ENCODE peak calls at places on chromosomes 4 and X, in five cellular contexts. P is RWPE2; T is left ventricle myocardium inferior; B is CD8-positive, alpha-beta memory T cell; H is colonic mucosa. K is an unnamed sample.
A peak's percentile ranks its signal among the peaks of the same experiment; 100 is the strongest.

GRCh38 chr4:79913581-79913980 is 159.4 kb downstream of the ANTXR2 start:
- DNase-seq in P (no peak), T (no peak), B (no peak), H (no peak), K (no peak)

GRCh38 chrX:69556094-69557011 is 52.2 kb downstream of the NALF2 start:
- DNase-seq in P (no peak), T (no peak), B (no peak), H (no peak), K (no peak)

GRCh38 chr4:76809594-76810305 is 88.2 kb downstream of the SOWAHB start:
- DNase-seq in P (no peak), T (no peak), B (no peak), H (no peak), K (no peak)

GRCh38 chr4:177699365-177700213 is 257.4 kb upstream of the AGA start:
- DNase-seq in P (no peak), T (no peak), B (no peak), H (no peak), K (no peak)

GRCh38 chr4:79757580-79757979 is 315.4 kb downstream of the ANTXR2 start:
- DNase-seq in P (no peak), T (no peak), B (no peak), H (no peak), K (no peak)

GRCh38 chr4:140047017-140047640 is 106.9 kb downstream of the MAML3 start:
- DNase-seq in P (no peak), T (peak; percentile 66), B (no peak), H (no peak), K (no peak)

GRCh38 chrX:55488559-55489314 is 911 bp downstream of the USP51 start:
- DNase-seq in P (no peak), T (peak; percentile 66), B (peak; percentile 69), H (peak; percentile 60), K (peak; percentile 78)

GRCh38 chrX:130082244-130083106 is 27.8 kb downstream of the ELF4 start:
- DNase-seq in P (no peak), T (peak; percentile 29), B (peak; percentile 77), H (no peak), K (peak; percentile 91)

GRCh38 chrX:139094671-139095592 is 383.4 kb upstream of the FGF13 start:
- DNase-seq in P (no peak), T (no peak), B (no peak), H (no peak), K (no peak)

GRCh38 chrX:104270916-104271512 is 16.3 kb upstream of the ESX1 start:
- DNase-seq in P (no peak), T (peak; percentile 31), B (no peak), H (peak; percentile 39), K (peak; percentile 15)

GRCh38 chrX:150032742-150033141 is 94.5 kb upstream of the EOLA2 start:
- DNase-seq in P (no peak), T (no peak), B (no peak), H (no peak), K (no peak)

GRCh38 chrX:750812-751211 is 120.2 kb downstream of the SHOX start:
- DNase-seq in P (no peak), T (no peak), B (no peak), H (no peak), K (no peak)

GRCh38 chr4:6308890-6309643 is 39.4 kb downstream of the WFS1 start:
- DNase-seq in P (no peak), T (no peak), B (peak; percentile 26), H (no peak), K (no peak)

GRCh38 chr4:2393353-2394270 is 24.8 kb downstream of the ZFYVE28 start:
- DNase-seq in P (peak; percentile 54), T (no peak), B (no peak), H (peak; percentile 50), K (no peak)

GRCh38 chrX:134908235-134908834 is 82.5 kb upstream of the SMIM10 start:
- DNase-seq in P (no peak), T (no peak), B (no peak), H (no peak), K (peak; percentile 11)

GRCh38 chrX:133248177-133248576 is 30.0 kb upstream of the TFDP3 start:
- DNase-seq in P (no peak), T (no peak), B (no peak), H (no peak), K (no peak)

GRCh38 chrX:25600776-25601175 is 537.4 kb upstream of the MAGEB18 start:
- DNase-seq in P (no peak), T (no peak), B (no peak), H (no peak), K (no peak)

GRCh38 chr4:81207793-81208192 is 7.2 kb downstream of the PRKG2 start:
- DNase-seq in P (no peak), T (no peak), B (no peak), H (no peak), K (no peak)

GRCh38 chr4:38804654-38805295 is at the start of gene TLR1:
- DNase-seq in P (no peak), T (no peak), B (peak; percentile 47), H (no peak), K (no peak)

GRCh38 chr4:7725951-7726350 is 213.7 kb downstream of the AFAP1 start:
- DNase-seq in P (no peak), T (no peak), B (no peak), H (no peak), K (no peak)

GRCh38 chrX:110851780-110852179 is 56.2 kb upstream of the CHRDL1 start:
- DNase-seq in P (no peak), T (no peak), B (no peak), H (no peak), K (no peak)

GRCh38 chrX:56026816-56027215 is 205.3 kb upstream of the KLF8 start:
- DNase-seq in P (no peak), T (no peak), B (no peak), H (no peak), K (no peak)

GRCh38 chrX:84047339-84047738 is 140.7 kb downstream of the RPS6KA6 start:
- DNase-seq in P (peak; percentile 18), T (no peak), B (no peak), H (no peak), K (no peak)

GRCh38 chrX:30875957-30876356 is 13.1 kb downstream of the TAB3 start:
- DNase-seq in P (peak; percentile 57), T (no peak), B (no peak), H (no peak), K (no peak)

GRCh38 chr4:680565-680930 is 6.2 kb downstream of the MYL5 start:
- DNase-seq in P (peak; percentile 61), T (no peak), B (no peak), H (no peak), K (no peak)

GRCh38 chr4:73653695-73654106 is 33.5 kb upstream of the RASSF6 start:
- DNase-seq in P (no peak), T (no peak), B (no peak), H (peak; percentile 39), K (peak; percentile 80)

GRCh38 chrX:149527705-149528104 is 13.1 kb upstream of the EOLA1 start:
- DNase-seq in P (no peak), T (no peak), B (peak; percentile 36), H (no peak), K (peak; percentile 40)

GRCh38 chr4:177008071-177008835 is 215.5 kb upstream of the VEGFC start:
- DNase-seq in P (no peak), T (no peak), B (no peak), H (no peak), K (no peak)

GRCh38 chr4:107115185-107115847 is 79.2 kb upstream of the DKK2 start:
- DNase-seq in P (no peak), T (no peak), B (no peak), H (no peak), K (no peak)

GRCh38 chr4:55382515-55383003 is 13.2 kb upstream of the TMEM165 start:
- DNase-seq in P (no peak), T (no peak), B (no peak), H (no peak), K (no peak)

GRCh38 chrX:7202206-7202605 is 54.3 kb upstream of the PUDP start:
- DNase-seq in P (no peak), T (no peak), B (no peak), H (no peak), K (no peak)

GRCh38 chr4:33890841-33891240 is 2353.5 kb downstream of the ARAP2 start:
- DNase-seq in P (no peak), T (no peak), B (no peak), H (no peak), K (no peak)

GRCh38 chr4:2337896-2338295 is 76.0 kb upstream of the MXD4 start:
- DNase-seq in P (no peak), T (no peak), B (no peak), H (no peak), K (no peak)

GRCh38 chr4:48071171-48071570 is 54.6 kb downstream of the NIPAL1 start:
- DNase-seq in P (no peak), T (no peak), B (no peak), H (no peak), K (no peak)

GRCh38 chrX:9188117-9188516 is 154.2 kb upstream of the FAM9B start:
- DNase-seq in P (no peak), T (no peak), B (no peak), H (no peak), K (no peak)

GRCh38 chrX:11349661-11350337 is 56.6 kb downstream of the AMELX start:
- DNase-seq in P (no peak), T (no peak), B (no peak), H (no peak), K (no peak)

GRCh38 chrX:25202827-25203226 is 187.1 kb upstream of the ARX start:
- DNase-seq in P (no peak), T (no peak), B (no peak), H (no peak), K (no peak)

GRCh38 chr4:122142687-122143086 is 9.4 kb upstream of the BLTP1 start:
- DNase-seq in P (no peak), T (no peak), B (no peak), H (no peak), K (no peak)
- H3K27ac ChIP-seq in P (no peak overlapping the region), T (no peak overlapping the region), B (no peak overlapping the region), H (no peak overlapping the region), K (no peak overlapping the region)

GRCh38 chr4:171979461-171979860 is 166.3 kb downstream of the GALNTL6 start:
- DNase-seq in P (no peak), T (no peak), B (no peak), H (no peak), K (no peak)
- H3K27ac ChIP-seq in P (no peak overlapping the region), T (no peak overlapping the region), B (no peak overlapping the region), H (no peak overlapping the region), K (no peak overlapping the region)

DNA sequence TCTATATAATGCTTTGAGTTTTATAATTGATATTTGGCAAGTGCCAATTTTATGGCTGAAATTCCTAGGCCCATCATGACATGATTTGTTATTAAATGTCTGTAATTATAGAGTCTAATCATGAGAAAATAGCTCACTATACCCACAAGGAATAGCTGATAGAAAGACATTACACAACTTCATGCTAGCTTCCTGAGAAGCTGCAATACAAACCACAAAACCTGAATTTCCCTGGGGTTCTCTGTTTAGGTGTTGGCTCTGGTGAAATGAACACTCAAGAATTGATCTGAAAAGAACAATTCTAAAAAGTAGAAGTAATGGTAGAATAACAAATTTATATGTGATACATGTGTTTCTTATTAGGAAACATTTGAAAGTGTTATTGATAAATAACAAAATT is 169.6 kb downstream of the GASK1B start:
- DNase-seq in P (no peak), T (no peak), B (no peak), H (no peak), K (no peak)
- H3K27ac ChIP-seq in P (no peak overlapping the region), T (no peak overlapping the region), B (no peak overlapping the region), H (no peak overlapping the region), K (no peak overlapping the region)

DNA sequence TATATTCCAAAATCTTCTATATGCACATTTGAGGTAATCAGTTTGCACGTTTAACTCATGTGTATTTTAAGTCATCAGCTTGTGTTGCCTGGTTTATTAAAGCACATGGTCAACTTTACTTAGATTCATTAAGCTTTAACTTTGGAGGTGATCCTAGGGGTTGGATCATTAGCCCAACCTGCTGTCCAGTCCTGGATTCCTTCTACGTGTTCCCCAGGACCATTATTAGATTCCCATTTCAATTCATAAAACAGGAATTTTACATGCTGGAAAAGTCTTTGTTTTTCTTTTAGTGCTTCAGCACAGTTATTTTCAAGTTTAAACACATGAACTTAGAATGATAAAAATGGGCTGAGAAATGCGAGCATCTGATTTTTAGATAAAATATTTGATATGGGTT is 132.5 kb downstream of the SORBS2 start:
- DNase-seq in P (no peak), T (no peak), B (no peak), H (no peak), K (no peak)
- H3K27ac ChIP-seq in P (no peak overlapping the region), T (peak overlapping the region; percentile 13), B (no peak overlapping the region), H (no peak overlapping the region), K (no peak overlapping the region)

K was measured in DND-41.